ENCODE peak calls at places on chromosomes 6 and 20, in eight cellular contexts. A, C, M, W, Z, X, Q and D are unnamed samples.

GRCh38 chr6:42978793-42979522 is at the start of gene PEX6:
- DNase-seq in X (peak), W (peak), Q (peak), M (peak), Z (peak), C (peak), A (peak), D (peak)

GRCh38 chr20:13884803-13885202 is 100.0 kb downstream of the NDUFAF5 start:
- DNase-seq in W (no peak), C (no peak), Z (no peak), X (no peak), Q (no peak), M (no peak), A (no peak), D (no peak)

GRCh38 chr6:45586216-45587171 is 208.8 kb upstream of the SUPT3H start:
- DNase-seq in Z (no peak), Q (no peak), C (no peak), A (no peak), X (no peak), M (peak), W (no peak), D (no peak)

GRCh38 chr6:26475823-26476729 is 18.3 kb downstream of the BTN2A1 start:
- DNase-seq in A (no peak), X (no peak), C (no peak), Q (no peak), M (no peak), Z (no peak), W (no peak), D (no peak)

GRCh38 chr6:17439243-17439993 is 46.0 kb downstream of the CAP2 start:
- DNase-seq in Z (no peak), X (no peak), M (no peak), Q (peak), C (no peak), W (no peak), A (no peak), D (no peak)

GRCh38 chr20:10419550-10420133 is 14.4 kb downstream of the MKKS start:
- DNase-seq in X (peak), Z (no peak), M (no peak), C (no peak), A (no peak), Q (peak), W (no peak), D (no peak)

GRCh38 chr6:134853111-134854055 is 96.5 kb downstream of the ALDH8A1 start:
- DNase-seq in Z (no peak), X (no peak), M (no peak), A (peak), W (no peak), C (no peak), Q (no peak), D (no peak)

GRCh38 chr20:44692932-44693476 is 22.2 kb upstream of the CCN5 start:
- DNase-seq in W (no peak), X (peak), C (no peak), A (peak), Z (peak), M (no peak), Q (peak), D (no peak)

GRCh38 chr20:59971428-59971827 is 13.2 kb downstream of the CDH26 start:
- DNase-seq in Z (no peak), X (no peak), W (no peak), Q (no peak), C (no peak), A (no peak), M (no peak), D (no peak)

GRCh38 chr20:32842688-32843524 is 15.8 kb upstream of the EFCAB8 start:
- DNase-seq in A (no peak), M (no peak), W (no peak), Q (no peak), Z (no peak), C (no peak), X (no peak), D (no peak)

GRCh38 chr6:100479180-100480035 is 14.7 kb upstream of the SIM1 start:
- DNase-seq in Q (peak), A (peak), M (no peak), W (no peak), C (peak), X (peak), Z (no peak), D (no peak)

GRCh38 chr6:154593122-154593521 is 82.6 kb upstream of the CNKSR3 start:
- DNase-seq in Z (peak), A (no peak), W (no peak), Q (no peak), M (no peak), C (no peak), X (no peak), D (no peak)

GRCh38 chr20:11018668-11019170 is 344.9 kb upstream of the JAG1 start:
- DNase-seq in M (no peak), W (no peak), Q (no peak), X (no peak), A (no peak), Z (no peak), C (no peak), D (no peak)

GRCh38 chr6:3737831-3738210 is 13.7 kb downstream of the PXDC1 start:
- DNase-seq in Z (no peak), A (no peak), C (no peak), W (no peak), X (no peak), M (no peak), Q (no peak), D (no peak)

GRCh38 chr6:106247733-106248132 is 77.8 kb downstream of the ATG5 start:
- DNase-seq in C (no peak), Q (no peak), W (no peak), A (no peak), X (no peak), M (no peak), Z (no peak), D (no peak)

GRCh38 chr6:117530467-117531242 is 48.2 kb downstream of the DCBLD1 start:
- DNase-seq in A (peak), X (no peak), Q (no peak), W (no peak), Z (no peak), M (no peak), C (no peak), D (no peak)

GRCh38 chr6:124203106-124203811 is 399.6 kb downstream of the NKAIN2 start:
- DNase-seq in Q (no peak), W (no peak), C (no peak), M (no peak), A (peak), Z (no peak), X (no peak), D (no peak)

GRCh38 chr6:144294016-144294415 is 8.9 kb downstream of the UTRN start:
- DNase-seq in X (no peak), Q (peak), C (no peak), W (no peak), M (no peak), Z (no peak), A (peak), D (no peak)

GRCh38 chr20:4800676-4801449 is 79.2 kb downstream of the PRND start:
- DNase-seq in Q (no peak), C (no peak), W (no peak), Z (no peak), X (no peak), M (no peak), A (no peak), D (no peak)

GRCh38 chr6:127893541-127893940 is 7.3 kb downstream of the THEMIS start:
- DNase-seq in X (no peak), W (no peak), Z (no peak), A (no peak), Q (no peak), M (peak), C (no peak), D (no peak)